ENCODE peak calls at places on chromosomes 7 and 10, in ten cellular contexts. Z is SK-N-SH; V is A549; B is activated naive CD4-positive, alpha-beta T cell treated with anti-CD3 and anti-CD28 coated beads for 36 hours; T is cardiac muscle cell; E is anterior cingulate cortex; P is BE2C; S is PC-9; G is T-helper 17 cell; D is naive B cell. L is an unnamed sample.

GRCh38 chr10:84355106-84355505 is 26.7 kb downstream of the CCSER2 start:
- DNase-seq in Z (no peak), V (no peak), B (no peak), T (no peak), E (no peak), P (no peak), S (no peak), G (no peak), D (no peak), L (no peak)

GRCh38 chr7:100568936-100569844 is 4.5 kb downstream of the SAP25 start:
- DNase-seq in Z (peak; percentile 79), V (no peak), B (peak; percentile 56), T (peak; percentile 72), E (peak; percentile 66), P (peak; percentile 53), S (no peak), G (no peak), D (peak; percentile 42), L (peak; percentile 88)

GRCh38 chr7:104642551-104642950 is 314.1 kb downstream of the LHFPL3 start:
- DNase-seq in Z (peak; percentile 27), V (no peak), B (no peak), T (no peak), E (no peak), P (peak; percentile 40), S (no peak), G (no peak), D (no peak), L (no peak)

GRCh38 chr7:137080516-137081203 is 212.2 kb downstream of the CHRM2 start:
- DNase-seq in Z (no peak), V (no peak), B (no peak), T (no peak), E (no peak), P (no peak), S (no peak), G (no peak), D (no peak), L (no peak)

GRCh38 chr7:130387628-130388403 is 7.5 kb downstream of the CPA1 start:
- DNase-seq in Z (no peak), V (no peak), B (no peak), T (no peak), E (no peak), P (no peak), S (no peak), G (no peak), D (no peak), L (no peak)

GRCh38 chr10:73922007-73922863 is 11.3 kb downstream of the PLAU start:
- DNase-seq in Z (no peak), V (no peak), B (peak; percentile 17), T (no peak), E (no peak), P (no peak), S (no peak), G (no peak), D (no peak), L (no peak)

GRCh38 chr7:93945083-93945482 is 23.5 kb downstream of the GNG11 start:
- DNase-seq in Z (no peak), V (no peak), B (no peak), T (no peak), E (no peak), P (no peak), S (no peak), G (no peak), D (no peak), L (no peak)

GRCh38 chr7:10924370-10924769 is 49.3 kb upstream of the PHF14 start:
- DNase-seq in Z (no peak), V (no peak), B (no peak), T (no peak), E (no peak), P (no peak), S (no peak), G (no peak), D (no peak), L (no peak)

GRCh38 chr10:81093056-81093455 is 555.4 kb downstream of the SH2D4B start:
- DNase-seq in Z (no peak), V (no peak), B (no peak), T (no peak), E (no peak), P (no peak), S (no peak), G (no peak), D (no peak), L (no peak)